ENCODE peak calls at places on chromosome 6, in four cellular contexts. I is left lung, H is spleen, O is adrenal gland. R is an unnamed sample. For H3K4me1 and H3K36me3, the result is how much of the 10 kb centered on the place peaks cover.

GRCh38 chr6:132365319-132365907 is 35.9 kb downstream of the MOXD1 start:
- DNase-seq in I (no peak), H (no peak), O (peak), R (no peak)

GRCh38 chr6:38638941-38639497 is 710 bp downstream of the BTBD9 start:
- DNase-seq in I (peak), H (no peak), O (peak), R (peak)

GRCh38 chr6:112163295-112164257 is 76.2 kb downstream of the FAM229B start:
- DNase-seq in I (peak), H (peak), O (peak), R (no peak)

GRCh38 chr6:32442243-32442667 is 2.6 kb downstream of the HLA-DRA start:
- DNase-seq in I (no peak), H (no peak), O (no peak), R (no peak)

GRCh38 chr6:51949451-51949850 is 138.0 kb downstream of the PKHD1 start:
- DNase-seq in I (no peak), H (no peak), O (no peak), R (no peak)

GRCh38 chr6:146244630-146245143 is 215.8 kb downstream of the GRM1 start:
- DNase-seq in I (no peak), H (no peak), O (no peak), R (no peak)

GRCh38 chr6:15507221-15507620 is 155.6 kb downstream of the DTNBP1 start:
- DNase-seq in I (no peak), H (peak), O (no peak), R (no peak)

GRCh38 chr6:113620372-113620771 is 236.8 kb upstream of the MARCKS start:
- DNase-seq in I (no peak), H (no peak), O (no peak), R (no peak)

GRCh38 chr6:31075528-31075927 is 36.8 kb downstream of the C6orf15 start:
- DNase-seq in I (no peak), H (no peak), O (no peak), R (no peak)

GRCh38 chr6:158642805-158643489 is 1.6 kb downstream of the DYNLT1 start:
- DNase-seq in I (no peak), H (no peak), O (peak), R (no peak)

GRCh38 chr6:147531321-147531720 is 22.8 kb downstream of the SAMD5 start:
- DNase-seq in I (no peak), H (no peak), O (no peak), R (no peak)

GRCh38 chr6:143093290-143093689 is 32.6 kb downstream of the AIG1 start:
- DNase-seq in I (no peak), H (no peak), O (no peak), R (no peak)

GRCh38 chr6:30802731-30803130 is 58.4 kb upstream of the IER3 start:
- DNase-seq in I (no peak), H (no peak), O (no peak), R (no peak)

GRCh38 chr6:110567957-110568696 is 91.7 kb upstream of the SLC22A16 start:
- DNase-seq in I (no peak), H (no peak), O (no peak), R (no peak)

GRCh38 chr6:114989279-114989964 is 646.6 kb upstream of the HS3ST5 start:
- DNase-seq in I (no peak), H (no peak), O (no peak), R (no peak)

GRCh38 chr6:164700497-164700896 is 608.9 kb downstream of the C6orf118 start:
- DNase-seq in I (no peak), H (no peak), O (no peak), R (no peak)

GRCh38 chr6:138576303-138576702 is 77.0 kb upstream of the NHSL1 start:
- DNase-seq in I (no peak), H (no peak), O (no peak), R (no peak)

GRCh38 chr6:56710967-56711366 is 68.3 kb upstream of the DST start:
- DNase-seq in I (no peak), H (no peak), O (no peak), R (no peak)
- TF ChIP-seq CTCF in I (no peak), H (no peak), O (no peak), R (no peak)

GRCh38 chr6:12350644-12351173 is 60.5 kb downstream of the EDN1 start:
- DNase-seq in I (no peak), H (no peak), O (no peak), R (no peak)
- H3K4me1 ChIP-seq in I (under half), H (under half), O (under half), R (under half)

DNA sequence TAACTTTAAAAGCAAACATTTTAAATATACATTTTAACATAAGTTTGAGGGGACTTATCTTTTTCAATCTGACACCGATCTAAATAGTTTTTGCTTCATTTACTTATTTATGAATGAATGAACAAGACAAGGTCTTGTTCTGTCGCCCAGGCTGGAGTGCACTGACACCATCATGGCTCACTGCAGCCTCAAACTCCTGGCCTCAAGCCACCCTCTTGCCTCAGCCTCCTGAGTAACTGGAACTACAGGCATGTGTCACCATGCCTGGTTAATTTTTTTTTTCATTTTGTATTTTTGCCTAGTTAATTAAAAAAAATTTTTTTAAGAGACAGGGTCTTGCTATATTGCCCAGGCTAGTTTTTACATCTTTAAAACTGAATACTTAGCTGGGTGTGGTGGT is 25.4 kb downstream of the FBXO9 start:
- DNase-seq in I (peak), H (no peak), O (peak), R (no peak)
- H3K36me3 ChIP-seq in I (under half), H (half or more), O (half or more), R (half or more)

GRCh38 chr6:105519954-105520353 is 117.1 kb upstream of the PREP start:
- DNase-seq in I (no peak), H (no peak), O (no peak), R (no peak)
- TF ChIP-seq CTCF in I (no peak), H (no peak), O (no peak), R (no peak)

GRCh38 chr6:156954191-156954590 is 177.0 kb downstream of the ARID1B start:
- DNase-seq in I (no peak), H (no peak), O (no peak), R (no peak)

GRCh38 chr6:156953125-156953477 is 175.9 kb downstream of the ARID1B start:
- DNase-seq in I (no peak), H (no peak), O (no peak), R (no peak)

GRCh38 chr6:156954781-156955180 is 177.6 kb downstream of the ARID1B start:
- DNase-seq in I (no peak), H (no peak), O (no peak), R (no peak)

GRCh38 chr6:156952401-156952800 is 175.2 kb downstream of the ARID1B start:
- DNase-seq in I (no peak), H (no peak), O (no peak), R (no peak)

DNA sequence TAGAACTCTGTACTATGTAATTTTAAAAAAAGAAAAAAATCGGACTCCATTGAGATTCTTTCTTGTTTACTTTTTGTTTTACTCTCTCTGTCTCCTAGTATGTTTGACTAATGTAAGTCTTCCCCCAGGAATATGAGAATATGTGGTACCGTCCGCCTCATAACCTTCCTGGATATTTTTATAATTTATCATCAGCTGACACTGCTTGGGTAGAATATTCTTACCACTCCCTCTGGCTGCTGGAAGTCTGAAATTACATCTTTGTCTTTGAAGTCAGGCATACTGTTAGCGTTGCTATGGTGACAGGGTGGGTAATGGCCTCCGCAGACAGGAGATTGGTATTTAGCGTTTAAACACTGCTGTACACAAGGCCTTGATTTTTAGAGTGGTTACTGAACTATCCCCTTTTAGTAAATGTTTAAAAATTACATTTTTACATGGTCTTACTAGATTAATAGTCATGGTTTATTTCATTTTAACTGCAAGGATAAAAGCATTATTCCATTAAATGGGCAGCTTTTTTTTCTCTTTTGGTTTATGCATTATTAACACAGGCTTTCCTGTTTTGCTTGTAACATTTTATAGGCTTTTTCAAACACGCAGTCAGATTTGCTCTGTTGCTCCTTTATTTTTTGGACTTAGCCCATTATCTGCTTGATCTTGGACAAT is 176.4 kb downstream of the ARID1B start:
- DNase-seq in I (no peak), H (no peak), O (peak), R (no peak)
- H3K4me1 ChIP-seq in I (under half), H (half or more), O (under half), R (under half)